ENCODE peak calls at places on chromosomes 4 and X, in ten cellular contexts. U is GM13976, L is epithelial cell of esophagus, A is suprapubic skin, B is ELF-1, Y is astrocyte of the hippocampus, J is COR-L47, M is T-cell, P is WTC11, K is amygdala. G is an unnamed sample.

GRCh38 chr4:142614621-142615323 is 231.3 kb downstream of the INPP4B start:
- DNase-seq in M (no peak), J (no peak), U (no peak), B (no peak), Y (no peak), L (no peak), P (no peak), A (no peak), K (no peak), G (no peak)

GRCh38 chrX:13876652-13877051 is 59.8 kb upstream of the GPM6B start:
- DNase-seq in Y (peak), U (no peak), P (no peak), M (no peak), J (no peak), A (no peak), B (peak), L (peak), K (no peak), G (no peak)

GRCh38 chr4:152605641-152606304 is 69.9 kb upstream of the FBXW7 start:
- DNase-seq in A (no peak), P (no peak), L (peak), Y (peak), K (peak), B (peak), U (no peak), M (no peak), J (no peak), G (no peak)

GRCh38 chrX:21812628-21813027 is 26.8 kb upstream of the MBTPS2 start:
- DNase-seq in B (no peak), M (no peak), K (no peak), U (no peak), A (no peak), P (no peak), Y (no peak), J (no peak), L (no peak), G (no peak)

GRCh38 chrX:153969125-153969903 is 2.3 kb downstream of the HCFC1 start:
- DNase-seq in Y (peak), J (no peak), L (no peak), B (peak), A (no peak), M (no peak), K (no peak), P (no peak), U (no peak), G (no peak)

GRCh38 chrX:39477438-39478120 is 620.2 kb downstream of the BCOR start:
- DNase-seq in J (peak), A (no peak), B (peak), M (peak), U (peak), K (no peak), Y (peak), L (peak), P (peak), G (no peak)

GRCh38 chr4:138953962-138954371 is 61.6 kb upstream of the NOCT start:
- DNase-seq in U (no peak), A (no peak), L (peak), B (no peak), J (no peak), Y (peak), M (no peak), P (no peak), K (no peak), G (no peak)

GRCh38 chrX:72652132-72652531 is 62.0 kb downstream of the PHKA1 start:
- DNase-seq in M (no peak), A (no peak), U (no peak), K (peak), J (no peak), Y (no peak), B (no peak), L (no peak), P (no peak), G (no peak)